ENCODE peak calls at places on chromosomes 4 and X, in ten cellular contexts. J is heart left ventricle; R is cardiac muscle cell; B is hepatocyte; L is CD8-positive, alpha-beta T cell; Z is BJ; A is endothelial cell of umbilical vein; H is astrocyte; U is IMR-90; W is heart right ventricle. O is an unnamed sample.

GRCh38 chr4:74555843-74556242 is 110.9 kb downstream of the AREG start:
- DNase-seq in H (no peak), L (no peak), R (no peak), U (no peak), B (no peak), Z (no peak), W (no peak), J (no peak), A (no peak), O (no peak)

GRCh38 chr4:180028682-180029081 is 2214.5 kb upstream of the TENM3 start:
- DNase-seq in A (no peak), W (no peak), H (peak; percentile 29), R (no peak), Z (no peak), J (no peak), B (peak; percentile 77), U (peak; percentile 55), L (no peak), O (peak; percentile 76)

GRCh38 chrX:14948701-14949100 is 75.5 kb downstream of the MOSPD2 start:
- DNase-seq in L (no peak), H (no peak), W (no peak), A (no peak), B (no peak), R (no peak), U (no peak), Z (no peak), J (no peak), O (no peak)

GRCh38 chrX:66021758-66022741 is 17.8 kb downstream of the VSIG4 start:
- DNase-seq in U (no peak), J (no peak), L (no peak), A (no peak), H (no peak), Z (no peak), W (no peak), R (no peak), B (no peak), O (no peak)

GRCh38 chr4:73859614-73860088 is 6.6 kb downstream of the PF4V1 start:
- DNase-seq in U (peak; percentile 88), J (no peak), B (no peak), R (peak; percentile 79), H (peak; percentile 93), Z (no peak), W (no peak), L (no peak), A (no peak), O (no peak)

GRCh38 chr4:2832309-2832980 is 11.2 kb upstream of the ADD1 start:
- DNase-seq in H (no peak), W (no peak), U (no peak), L (no peak), R (no peak), J (peak; percentile 9), A (no peak), B (no peak), Z (no peak), O (peak; percentile 84)

GRCh38 chr4:90580271-90580825 is 453.2 kb downstream of the CCSER1 start:
- DNase-seq in L (no peak), H (no peak), R (no peak), A (peak; percentile 59), Z (no peak), B (no peak), W (no peak), J (no peak), U (no peak), O (no peak)

GRCh38 chr4:41125558-41126311 is 88.6 kb downstream of the APBB2 start:
- DNase-seq in L (no peak), B (no peak), Z (no peak), U (peak; percentile 36), W (no peak), R (no peak), H (no peak), A (no peak), J (no peak), O (no peak)

GRCh38 chrX:13398073-13398823 is 78.4 kb upstream of the ATXN3L start:
- DNase-seq in Z (peak; percentile 97), U (peak; percentile 100), W (peak; percentile 15), B (peak; percentile 90), H (peak; percentile 100), R (peak; percentile 96), A (peak; percentile 95), J (no peak), L (no peak), O (no peak)

GRCh38 chrX:152642931-152643525 is 5.3 kb downstream of the GABRQ start:
- DNase-seq in Z (no peak), R (no peak), W (no peak), J (no peak), B (no peak), L (no peak), H (no peak), A (no peak), U (no peak), O (no peak)

GRCh38 chr4:16136771-16137170 is 52.9 kb upstream of the PROM1 start:
- DNase-seq in A (no peak), B (no peak), R (no peak), W (no peak), L (no peak), J (no peak), U (no peak), Z (no peak), H (no peak), O (no peak)

GRCh38 chr4:43763029-43763610 is 685.5 kb downstream of the KCTD8 start:
- DNase-seq in A (no peak), U (no peak), B (no peak), H (peak; percentile 15), W (no peak), Z (no peak), R (no peak), J (no peak), L (no peak), O (no peak)

GRCh38 chr4:65791807-65792308 is 121.6 kb upstream of the EPHA5 start:
- DNase-seq in Z (no peak), A (peak; percentile 46), J (no peak), L (no peak), H (peak; percentile 61), R (peak; percentile 52), B (peak; percentile 10), U (no peak), W (no peak), O (no peak)

GRCh38 chr4:108166038-108166437 is 2.7 kb downstream of the LEF1 start:
- DNase-seq in L (peak; percentile 29), W (no peak), U (no peak), R (no peak), H (no peak), B (no peak), A (no peak), Z (no peak), J (no peak), O (no peak)

GRCh38 chrX:119194631-119195030 is 41.5 kb upstream of the PGRMC1 start:
- DNase-seq in W (no peak), J (no peak), R (peak; percentile 57), A (peak; percentile 5), Z (no peak), H (no peak), B (peak; percentile 19), L (no peak), U (no peak), O (no peak)
- TF ChIP-seq CTCF in W (peak; percentile 19), J (no peak), R (peak; percentile 41), A (peak; percentile 18), Z (peak; percentile 12), H (peak; percentile 23), B (peak; percentile 35), L (no peak), U (no peak), O (no peak)

GRCh38 chrX:54597728-54598127 is 67.7 kb downstream of the GNL3L start:
- DNase-seq in A (no peak), R (no peak), Z (no peak), J (no peak), W (no peak), L (no peak), H (no peak), U (no peak), B (no peak), O (no peak)

DNA sequence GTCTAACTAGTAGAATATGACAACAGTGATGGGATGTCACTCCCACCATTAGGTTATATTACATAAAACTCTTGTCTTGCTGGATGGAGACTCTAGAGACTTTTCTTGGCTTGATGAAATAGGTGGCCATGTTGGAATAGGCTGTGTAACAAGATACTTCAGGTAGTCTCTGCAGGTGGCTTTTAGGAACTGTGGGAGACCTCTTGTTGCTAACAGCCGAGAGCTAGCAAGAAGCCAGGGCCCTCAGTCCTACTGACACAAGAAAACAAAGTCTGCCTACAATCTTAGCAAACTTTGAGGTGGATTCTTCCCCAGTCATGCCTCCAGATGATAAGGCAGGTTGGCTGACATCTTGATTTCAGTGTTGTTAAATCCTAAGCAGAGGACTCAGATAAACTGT is 72.5 kb downstream of the GNL3L start:
- DNase-seq in R (no peak), U (no peak), H (no peak), W (no peak), L (no peak), J (no peak), B (no peak), A (no peak), Z (no peak), O (no peak)
- H3K27me3 ChIP-seq in R (no peaks in the 10 kb centered on the region), U (no peaks in the 10 kb centered on the region), H (no peaks in the 10 kb centered on the region), W (no peaks in the 10 kb centered on the region), L (no peaks in the 10 kb centered on the region), J (no peaks in the 10 kb centered on the region), B (no peaks in the 10 kb centered on the region), A (no peaks in the 10 kb centered on the region), Z (no peaks in the 10 kb centered on the region), O (no peaks in the 10 kb centered on the region)

DNA sequence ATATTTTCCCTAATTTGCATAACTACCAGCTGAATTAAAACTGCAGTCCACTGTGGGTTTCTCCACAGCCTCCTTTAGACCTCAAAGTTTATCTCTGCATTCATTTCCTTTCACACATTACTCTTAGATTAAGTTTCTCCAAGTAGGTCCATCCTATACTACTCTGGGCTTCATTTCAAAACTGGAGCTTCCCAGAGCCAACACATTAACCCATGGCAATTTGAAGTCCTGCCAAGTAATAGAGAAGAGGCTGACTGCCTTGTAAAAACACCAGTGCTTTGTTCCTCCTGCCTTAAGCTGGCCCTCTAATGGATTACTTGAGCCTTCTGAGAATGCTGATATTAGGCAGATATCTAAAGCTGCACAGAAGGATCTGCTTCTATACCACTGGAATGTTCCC is 997.2 kb upstream of the SLIT2 start:
- DNase-seq in B (no peak), W (no peak), Z (no peak), H (peak; percentile 60), A (no peak), R (peak; percentile 88), J (no peak), U (no peak), L (no peak), O (no peak)
- TF ChIP-seq CTCF in B (no peak), W (no peak), Z (no peak), H (no peak), A (no peak), R (no peak), J (no peak), U (no peak), L (no peak), O (no peak)

DNA sequence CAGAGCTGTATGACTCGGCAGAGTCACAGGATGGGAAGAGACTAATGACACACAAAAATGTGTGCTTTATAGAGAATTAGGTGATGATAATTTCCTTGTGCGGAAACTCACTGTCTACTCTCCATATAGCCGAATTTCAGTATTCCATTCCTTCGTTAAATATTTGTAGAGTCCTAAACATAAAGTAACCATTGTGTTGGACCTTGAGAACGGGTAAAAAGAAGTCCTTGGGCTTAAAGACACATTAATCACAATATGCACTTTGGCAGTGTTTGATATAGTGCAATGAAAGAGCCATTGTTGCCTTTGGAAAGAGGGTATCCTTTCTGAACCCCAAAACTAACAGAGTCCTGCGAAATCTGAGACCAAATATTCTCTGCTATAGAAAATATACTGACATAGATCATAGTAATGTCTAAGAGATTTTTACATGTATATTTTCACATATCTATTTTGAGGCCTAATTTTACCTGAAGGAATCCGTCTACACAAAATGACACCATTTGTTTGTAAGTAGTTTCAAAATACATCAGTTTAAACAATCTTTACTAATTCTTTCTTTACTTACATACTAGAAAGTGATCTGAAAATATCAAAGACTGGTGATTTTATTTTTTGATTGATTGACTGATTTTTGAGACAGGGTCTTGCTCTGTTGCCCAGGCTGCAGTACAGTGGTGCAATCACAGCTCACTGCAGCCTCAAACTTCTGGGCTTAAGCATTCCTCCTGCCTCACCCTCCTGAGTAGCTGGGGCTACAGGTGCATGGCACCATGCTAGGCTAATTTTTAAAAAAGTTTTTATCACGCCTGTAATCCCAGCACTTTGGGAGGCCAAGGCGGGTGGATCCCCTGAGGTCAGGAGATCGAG is 296.8 kb downstream of the DCTD start:
- DNase-seq in Z (no peak), W (no peak), U (no peak), R (no peak), J (no peak), A (no peak), B (no peak), L (no peak), H (no peak), O (no peak)
- H3K27me3 ChIP-seq in Z (no peaks in the 10 kb centered on the region), W (no peaks in the 10 kb centered on the region), U (no peaks in the 10 kb centered on the region), R (no peaks in the 10 kb centered on the region), J (no peaks in the 10 kb centered on the region), A (no peaks in the 10 kb centered on the region), B (no peaks in the 10 kb centered on the region), L (no peaks in the 10 kb centered on the region), H (no peaks in the 10 kb centered on the region), O (no peaks in the 10 kb centered on the region)

O was measured in spleen.